ENCODE peak calls at places on chromosomes 5 and 9, in four cellular contexts. X is aorta, T is esophagus squamous epithelium, V is DND-41. L is an unnamed sample.

GRCh38 chr9:27865031-27865438 is 291.8 kb upstream of the C9orf72 start:
- DNase-seq in X (no peak), V (no peak), T (no peak), L (no peak)

GRCh38 chr5:6434737-6435136 is 13.9 kb upstream of the UBE2QL1 start:
- DNase-seq in T (no peak), V (no peak), X (no peak), L (no peak)

GRCh38 chr5:178732281-178732680 is 1.8 kb upstream of the ZNF354A start:
- DNase-seq in V (no peak), T (no peak), X (no peak), L (no peak)

GRCh38 chr5:172985596-172985995 is 2.0 kb downstream of the ATP6V0E1 start:
- DNase-seq in T (no peak), V (no peak), X (no peak), L (no peak)

GRCh38 chr9:20044686-20045085 is 255.8 kb upstream of the SLC24A2 start:
- DNase-seq in T (no peak), V (no peak), X (no peak), L (no peak)

GRCh38 chr5:132270345-132270685 is 12.8 kb downstream of the PDLIM4 start:
- DNase-seq in V (no peak), X (peak; percentile 50), T (no peak), L (no peak)

GRCh38 chr5:1542755-1543154 is 19.0 kb upstream of the LPCAT1 start:
- DNase-seq in T (no peak), X (peak; percentile 87), V (no peak), L (no peak)

GRCh38 chr9:127916665-127917581 is at the start of gene ST6GALNAC4:
- DNase-seq in V (peak; percentile 92), X (peak; percentile 98), T (peak; percentile 39), L (peak; percentile 96)

GRCh38 chr9:113461943-113462342 is 1.6 kb upstream of the RGS3 start:
- DNase-seq in V (no peak), X (no peak), T (no peak), L (no peak)
- H3K4me1 ChIP-seq in V (no peaks in the 10 kb centered on the region), X (no peaks in the 10 kb centered on the region), T (peaks cover 10% of the 10 kb centered on the region), L (no peaks in the 10 kb centered on the region)

GRCh38 chr5:141817631-141818030 is 60.6 kb downstream of the PCDH1 start:
- DNase-seq in V (no peak), T (no peak), X (no peak), L (no peak)

GRCh38 chr5:141815051-141815795 is 63.0 kb downstream of the PCDH1 start:
- DNase-seq in X (no peak), V (no peak), T (no peak), L (no peak)

GRCh38 chr5:141814064-141814982 is 63.9 kb downstream of the PCDH1 start:
- DNase-seq in T (no peak), V (peak; percentile 11), X (no peak), L (peak; percentile 7)

GRCh38 chr5:141816598-141817399 is 61.4 kb downstream of the PCDH1 start:
- DNase-seq in X (no peak), T (no peak), V (no peak), L (no peak)

DNA sequence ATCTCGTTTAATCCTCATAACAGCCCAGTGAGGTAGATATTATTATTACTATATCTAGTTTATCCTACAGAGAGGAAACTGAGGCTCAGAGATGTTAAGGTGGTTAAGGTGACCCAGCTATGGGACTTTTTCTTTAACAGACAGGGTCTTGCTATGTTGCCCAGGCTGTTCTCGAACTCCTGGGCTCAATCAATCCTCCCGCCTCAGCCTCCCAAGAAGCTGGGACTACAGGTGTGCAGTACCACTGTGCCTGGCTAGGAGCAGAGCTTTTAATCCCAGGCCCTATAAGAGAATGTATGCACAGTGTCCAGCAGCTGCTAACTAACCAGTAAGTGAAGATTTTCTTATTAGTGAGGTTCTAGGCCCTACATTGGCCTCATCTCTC is 62.4 kb downstream of the PCDH1 start:
- DNase-seq in T (no peak), X (no peak), V (no peak), L (no peak)
- H3K27me3 ChIP-seq in T (no peaks in the 10 kb centered on the region), X (no peaks in the 10 kb centered on the region), V (peaks cover 4% of the 10 kb centered on the region), L (peaks cover 12% of the 10 kb centered on the region)

GRCh38 chr5:159906957-159907356 is 9.3 kb upstream of the ADRA1B start:
- DNase-seq in T (no peak), V (no peak), X (no peak), L (no peak)
- H3K4me1 ChIP-seq in T (peaks cover 3% of the 10 kb centered on the region), V (no peaks in the 10 kb centered on the region), X (no peaks in the 10 kb centered on the region), L (no peaks in the 10 kb centered on the region)

GRCh38 chr5:138246822-138247221 is 27.6 kb downstream of the GFRA3 start:
- DNase-seq in X (no peak), T (no peak), V (no peak), L (no peak)
- H3K27me3 ChIP-seq in X (no peaks in the 10 kb centered on the region), T (no peaks in the 10 kb centered on the region), V (peaks cover 3% of the 10 kb centered on the region), L (peaks cover 9% of the 10 kb centered on the region)

GRCh38 chr5:131212471-131213021 is 41.8 kb downstream of the LYRM7 start:
- DNase-seq in T (no peak), V (no peak), X (no peak), L (no peak)
- H3K4me1 ChIP-seq in T (no peaks in the 10 kb centered on the region), V (peaks cover 47% of the 10 kb centered on the region), X (no peaks in the 10 kb centered on the region), L (peaks cover 21% of the 10 kb centered on the region)

GRCh38 chr9:83062653-83063527 is at the start of gene RASEF:
- DNase-seq in V (no peak), X (peak; percentile 65), T (no peak), L (no peak)
- H3K27me3 ChIP-seq in V (no peaks in the 10 kb centered on the region), X (peaks cover 3% of the 10 kb centered on the region), T (no peaks in the 10 kb centered on the region), L (no peaks in the 10 kb centered on the region)

DNA sequence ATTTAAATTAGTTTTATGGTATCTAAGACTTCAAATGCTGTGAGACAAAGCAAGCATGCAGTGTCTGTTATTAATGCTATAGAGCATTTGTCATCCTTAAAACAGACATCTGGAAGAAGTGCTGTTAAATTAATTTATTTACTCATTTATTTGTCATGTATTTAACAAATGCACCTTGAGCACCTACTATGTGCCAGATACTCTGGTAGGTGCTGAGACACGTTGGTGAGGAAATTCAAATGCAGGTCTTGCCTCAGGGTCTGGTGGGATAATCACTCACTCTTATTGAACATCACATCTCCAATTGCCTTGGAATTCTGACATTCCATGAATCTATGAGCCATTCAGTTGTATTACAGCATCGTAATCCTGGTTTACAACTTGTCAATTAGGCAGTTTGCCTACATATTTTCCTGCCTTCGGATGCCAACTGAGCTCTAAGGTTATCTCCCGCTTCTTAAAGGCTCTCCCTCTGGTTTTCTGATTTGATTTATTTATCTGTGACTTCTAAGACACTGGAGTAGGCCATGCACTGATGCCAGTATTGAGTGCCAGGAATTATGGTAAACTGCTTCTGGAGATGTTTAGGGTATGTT is 56.0 kb upstream of the RPS23 start:
- DNase-seq in V (no peak), X (no peak), T (no peak), L (no peak)
- H3K4me1 ChIP-seq in V (peaks cover 56% of the 10 kb centered on the region), X (peaks cover 9% of the 10 kb centered on the region), T (no peaks in the 10 kb centered on the region), L (no peaks in the 10 kb centered on the region)